ENCODE peak calls at places on chromosomes 11 and 22, in four cellular contexts. Q, P, H and W are unnamed samples.

GRCh38 chr11:110679323-110679980 is 32.8 kb downstream of the ARHGAP20 start:
- DNase-seq in Q (no peak), P (no peak), H (no peak), W (no peak)

GRCh38 chr22:22893891-22894739 is 6.5 kb downstream of the IGLL5 start:
- DNase-seq in Q (no peak), P (no peak), H (no peak), W (peak; percentile 56)

GRCh38 chr22:46147061-46147460 is 3.3 kb upstream of the PPARA start:
- DNase-seq in Q (no peak), P (no peak), H (no peak), W (no peak)

GRCh38 chr11:123179571-123179970 is 15.5 kb downstream of the CLMP start:
- DNase-seq in Q (no peak), P (no peak), H (peak; percentile 60), W (no peak)

GRCh38 chr11:13339196-13340153 is 61.9 kb downstream of the BMAL1 start:
- DNase-seq in Q (no peak), P (peak; percentile 83), H (no peak), W (no peak)

GRCh38 chr11:33722579-33723234 is 13.5 kb downstream of the CD59 start:
- DNase-seq in Q (no peak), P (no peak), H (no peak), W (peak; percentile 86)

GRCh38 chr11:110710520-110711381 is 1.5 kb downstream of the ARHGAP20 start:
- DNase-seq in Q (peak; percentile 71), P (no peak), H (peak; percentile 40), W (peak; percentile 17)

GRCh38 chr11:17352925-17353227 is 1.3 kb downstream of the NCR3LG1 start:
- DNase-seq in Q (peak; percentile 70), P (peak; percentile 63), H (peak; percentile 71), W (peak; percentile 23)

GRCh38 chr11:45801723-45802315 is 3.1 kb upstream of the SLC35C1 start:
- DNase-seq in Q (no peak), P (no peak), H (peak; percentile 49), W (no peak)

GRCh38 chr11:130217133-130217631 is 57.6 kb downstream of the ST14 start:
- DNase-seq in Q (no peak), P (no peak), H (no peak), W (no peak)

GRCh38 chr11:1917523-1918435 is 1.7 kb upstream of the TNNT3 start:
- DNase-seq in Q (peak; percentile 63), P (no peak), H (no peak), W (no peak)

GRCh38 chr22:29156507-29156906 is 49.2 kb upstream of the EMID1 start:
- DNase-seq in Q (peak; percentile 36), P (no peak), H (no peak), W (no peak)

GRCh38 chr11:107496011-107496410 is 38.4 kb upstream of the CWF19L2 start:
- DNase-seq in Q (no peak), P (no peak), H (no peak), W (no peak)

GRCh38 chr11:118068206-118068944 is 8.5 kb upstream of the TMPRSS4 start:
- DNase-seq in Q (no peak), P (no peak), H (no peak), W (no peak)

GRCh38 chr11:102661040-102661439 is 35.9 kb upstream of the MMP20 start:
- DNase-seq in Q (no peak), P (no peak), H (no peak), W (no peak)

GRCh38 chr22:44862281-44862680 is 109.9 kb downstream of the ARHGAP8 start:
- DNase-seq in Q (no peak), P (no peak), H (no peak), W (no peak)

DNA sequence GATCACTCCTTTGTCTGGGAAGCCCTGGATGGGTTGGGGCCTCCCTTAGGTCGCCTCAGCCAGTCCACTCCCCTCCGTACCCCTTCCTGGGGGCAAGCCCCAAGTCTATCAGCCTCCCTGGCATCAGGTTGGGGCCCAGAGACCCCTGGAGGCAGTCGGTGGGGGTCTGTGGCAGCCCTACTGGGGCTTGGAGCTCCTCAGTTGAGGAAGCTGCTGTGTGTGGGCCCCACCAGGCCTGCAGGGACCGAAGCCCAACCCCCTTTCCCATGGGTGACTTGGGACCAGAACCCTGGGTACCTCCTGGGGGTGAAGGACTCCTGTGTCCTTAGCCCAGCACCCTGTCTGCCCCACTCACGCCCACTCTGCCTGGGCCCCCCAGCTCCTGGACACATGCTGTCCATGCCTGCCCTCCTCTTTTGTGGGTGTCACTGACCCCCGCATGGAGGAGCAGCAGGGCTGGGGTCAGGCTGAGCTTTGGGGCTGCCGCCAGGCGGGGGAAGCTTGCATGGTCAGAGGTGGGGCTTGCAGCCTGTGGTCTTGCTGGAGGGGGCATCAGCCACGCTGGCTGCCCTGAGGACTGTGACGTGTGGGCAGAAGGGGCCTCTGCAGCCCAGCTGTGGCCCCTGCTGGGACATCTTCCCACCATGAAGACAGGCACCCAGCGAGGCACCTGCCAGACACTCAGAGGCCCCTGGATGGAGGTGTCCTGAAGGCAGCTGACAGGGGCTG is 20.9 kb downstream of the TSPAN4 start:
- DNase-seq in Q (no peak), P (no peak), H (no peak), W (no peak)
- TF ChIP-seq POLR2A in Q (no peak), P (no peak), H (no peak), W (no peak)

GRCh38 chr11:69446108-69446507 is 35.4 kb upstream of the LINC01488 start:
- DNase-seq in Q (no peak), P (no peak), H (no peak), W (no peak)

GRCh38 chr11:69443138-69443967 is 38.1 kb upstream of the LINC01488 start:
- DNase-seq in Q (peak; percentile 94), P (peak; percentile 88), H (peak; percentile 89), W (peak; percentile 97)

GRCh38 chr11:69445131-69445470 is 36.4 kb upstream of the LINC01488 start:
- DNase-seq in Q (no peak), P (no peak), H (no peak), W (no peak)

GRCh38 chr11:69443968-69444364 is 37.5 kb upstream of the LINC01488 start:
- DNase-seq in Q (no peak), P (no peak), H (no peak), W (no peak)

GRCh38 chr11:69444381-69445130 is 36.9 kb upstream of the LINC01488 start:
- DNase-seq in Q (no peak), P (no peak), H (peak; percentile 40), W (no peak)
- H3K4me3 ChIP-seq in Q (no peak overlapping the region), P (no peak overlapping the region), H (no peak overlapping the region), W (no peak overlapping the region)

GRCh38 chr22:48885271-48885918 is 942.3 kb downstream of the BRD1 start:
- DNase-seq in Q (peak; percentile 50), P (no peak), H (no peak), W (peak; percentile 75)
- TF ChIP-seq POLR2A in Q (no peak), P (no peak), H (no peak), W (no peak)

GRCh38 chr11:3381794-3382193 is 2.8 kb upstream of the ZNF195 start:
- DNase-seq in Q (no peak), P (no peak), H (no peak), W (no peak)
- H3K4me3 ChIP-seq in Q (no peak overlapping the region), P (no peak overlapping the region), H (no peak overlapping the region), W (no peak overlapping the region)

GRCh38 chr11:61834278-61835004 is 6.3 kb downstream of the FADS2 start:
- DNase-seq in Q (no peak), P (no peak), H (no peak), W (peak; percentile 23)

GRCh38 chr11:61837411-61838005 is 9.4 kb downstream of the FADS2 start:
- DNase-seq in Q (no peak), P (no peak), H (no peak), W (no peak)

GRCh38 chr11:61833926-61834277 is 5.8 kb downstream of the FADS2 start:
- DNase-seq in Q (no peak), P (no peak), H (no peak), W (no peak)

GRCh38 chr11:61835663-61836024 is 7.5 kb downstream of the FADS2 start:
- DNase-seq in Q (no peak), P (no peak), H (no peak), W (no peak)

GRCh38 chr11:61836193-61836592 is 8.1 kb downstream of the FADS2 start:
- DNase-seq in Q (no peak), P (no peak), H (no peak), W (no peak)
- TF ChIP-seq POLR2A in Q (no peak), P (no peak), H (no peak), W (no peak)

GRCh38 chr11:78188012-78188808 is at the start of gene KCTD21:
- DNase-seq in Q (peak; percentile 96), P (peak; percentile 97), H (peak; percentile 97), W (peak; percentile 99)
- H3K4me3 ChIP-seq in Q (peak within 1 kb of the TSS; percentile 66), P (peak within 1 kb of the TSS; percentile 84), H (peak within 1 kb of the TSS; percentile 90), W (peak within 1 kb of the TSS; percentile 83)

GRCh38 chr11:35141538-35141937 is 2.6 kb downstream of the CD44 start:
- DNase-seq in Q (peak; percentile 88), P (no peak), H (peak; percentile 85), W (peak; percentile 93)
- TF ChIP-seq POLR2A in Q (no peak), P (no peak), H (no peak), W (no peak)